ENCODE peak calls at places on chromosomes 2 and 18, in five cellular contexts. One of them, this sample, is unnamed.
A peak's percentile ranks its signal among the peaks of the same experiment; 100 is the strongest.

GRCh38 chr2:114550895-114551793 is 108.7 kb downstream of the DPP10 start:
- DNase-seq in activated CD8-positive, alpha-beta memory T cell treated with anti-CD3 and anti-CD28 coated beads for 4 hours: no peak
- DNase-seq in Peyer's patch: peak; percentile 60
- DNase-seq in HT1080: peak; percentile 29
- DNase-seq in KBM-7: peak; percentile 53
- DNase-seq in this sample: peak; percentile 48

GRCh38 chr18:26456070-26456491 is 92.3 kb downstream of the KCTD1 start:
- DNase-seq in KBM-7: no peak
- DNase-seq in activated CD8-positive, alpha-beta memory T cell treated with anti-CD3 and anti-CD28 coated beads for 4 hours: no peak
- DNase-seq in HT1080: no peak
- DNase-seq in Peyer's patch: no peak
- DNase-seq in this sample: no peak

GRCh38 chr18:75162467-75162866 is 46.5 kb downstream of the PTGR3 start:
- DNase-seq in KBM-7: no peak
- DNase-seq in activated CD8-positive, alpha-beta memory T cell treated with anti-CD3 and anti-CD28 coated beads for 4 hours: no peak
- DNase-seq in Peyer's patch: no peak
- DNase-seq in HT1080: peak; percentile 44
- DNase-seq in this sample: no peak

GRCh38 chr2:168143813-168144212 is 103.6 kb downstream of the STK39 start:
- DNase-seq in activated CD8-positive, alpha-beta memory T cell treated with anti-CD3 and anti-CD28 coated beads for 4 hours: no peak
- DNase-seq in HT1080: no peak
- DNase-seq in KBM-7: no peak
- DNase-seq in Peyer's patch: no peak
- DNase-seq in this sample: no peak

GRCh38 chr2:22020101-22020742 is 896.5 kb downstream of the TDRD15 start:
- DNase-seq in KBM-7: no peak
- DNase-seq in activated CD8-positive, alpha-beta memory T cell treated with anti-CD3 and anti-CD28 coated beads for 4 hours: no peak
- DNase-seq in Peyer's patch: no peak
- DNase-seq in HT1080: no peak
- DNase-seq in this sample: no peak

GRCh38 chr2:68385907-68386287 is 20.8 kb downstream of the PLEK start:
- DNase-seq in KBM-7: no peak
- DNase-seq in HT1080: no peak
- DNase-seq in Peyer's patch: no peak
- DNase-seq in activated CD8-positive, alpha-beta memory T cell treated with anti-CD3 and anti-CD28 coated beads for 4 hours: no peak
- DNase-seq in this sample: no peak

GRCh38 chr18:1017679-1018078 is 113.0 kb downstream of the ADCYAP1 start:
- DNase-seq in Peyer's patch: no peak
- DNase-seq in activated CD8-positive, alpha-beta memory T cell treated with anti-CD3 and anti-CD28 coated beads for 4 hours: no peak
- DNase-seq in HT1080: no peak
- DNase-seq in KBM-7: no peak
- DNase-seq in this sample: no peak

GRCh38 chr2:128607981-128608506 is 289.4 kb upstream of the HS6ST1 start:
- DNase-seq in activated CD8-positive, alpha-beta memory T cell treated with anti-CD3 and anti-CD28 coated beads for 4 hours: no peak
- DNase-seq in KBM-7: no peak
- DNase-seq in Peyer's patch: peak; percentile 26
- DNase-seq in HT1080: peak; percentile 15
- DNase-seq in this sample: no peak

GRCh38 chr2:75340560-75340959 is 141.2 kb upstream of the TACR1 start:
- DNase-seq in Peyer's patch: no peak
- DNase-seq in HT1080: no peak
- DNase-seq in KBM-7: no peak
- DNase-seq in activated CD8-positive, alpha-beta memory T cell treated with anti-CD3 and anti-CD28 coated beads for 4 hours: no peak
- DNase-seq in this sample: no peak

GRCh38 chr2:119760237-119760807 is 600 bp downstream of the PTPN4 start:
- DNase-seq in activated CD8-positive, alpha-beta memory T cell treated with anti-CD3 and anti-CD28 coated beads for 4 hours: no peak
- DNase-seq in Peyer's patch: no peak
- DNase-seq in KBM-7: no peak
- DNase-seq in HT1080: no peak
- DNase-seq in this sample: no peak

GRCh38 chr2:230319211-230319862 is 7.7 kb upstream of the SP140L start:
- DNase-seq in KBM-7: peak; percentile 74
- DNase-seq in HT1080: peak; percentile 16
- DNase-seq in activated CD8-positive, alpha-beta memory T cell treated with anti-CD3 and anti-CD28 coated beads for 4 hours: peak; percentile 19
- DNase-seq in Peyer's patch: no peak
- DNase-seq in this sample: no peak

GRCh38 chr2:234640657-234641056 is 143.8 kb upstream of the ARL4C start:
- DNase-seq in activated CD8-positive, alpha-beta memory T cell treated with anti-CD3 and anti-CD28 coated beads for 4 hours: no peak
- DNase-seq in KBM-7: no peak
- DNase-seq in Peyer's patch: no peak
- DNase-seq in HT1080: no peak
- DNase-seq in this sample: no peak

GRCh38 chr2:74489906-74490305 is 7.0 kb downstream of the TTC31 start:
- DNase-seq in KBM-7: no peak
- DNase-seq in HT1080: no peak
- DNase-seq in activated CD8-positive, alpha-beta memory T cell treated with anti-CD3 and anti-CD28 coated beads for 4 hours: no peak
- DNase-seq in Peyer's patch: no peak
- DNase-seq in this sample: no peak

GRCh38 chr2:37880546-37880945 is 44.5 kb upstream of the RMDN2 start:
- DNase-seq in HT1080: no peak
- DNase-seq in activated CD8-positive, alpha-beta memory T cell treated with anti-CD3 and anti-CD28 coated beads for 4 hours: no peak
- DNase-seq in KBM-7: peak; percentile 38
- DNase-seq in Peyer's patch: no peak
- DNase-seq in this sample: no peak

GRCh38 chr18:12008181-12008767 is 27.0 kb downstream of the IMPA2 start:
- DNase-seq in HT1080: no peak
- DNase-seq in KBM-7: no peak
- DNase-seq in Peyer's patch: peak; percentile 64
- DNase-seq in activated CD8-positive, alpha-beta memory T cell treated with anti-CD3 and anti-CD28 coated beads for 4 hours: no peak
- DNase-seq in this sample: no peak

GRCh38 chr18:70781860-70782453 is 493.1 kb downstream of the SOCS6 start:
- DNase-seq in HT1080: peak; percentile 50
- DNase-seq in activated CD8-positive, alpha-beta memory T cell treated with anti-CD3 and anti-CD28 coated beads for 4 hours: no peak
- DNase-seq in KBM-7: peak; percentile 77
- DNase-seq in Peyer's patch: no peak
- DNase-seq in this sample: peak; percentile 75

GRCh38 chr2:37388074-37388473 is 43.6 kb downstream of the QPCT start:
- DNase-seq in Peyer's patch: no peak
- DNase-seq in KBM-7: no peak
- DNase-seq in HT1080: peak; percentile 51
- DNase-seq in activated CD8-positive, alpha-beta memory T cell treated with anti-CD3 and anti-CD28 coated beads for 4 hours: no peak
- DNase-seq in this sample: no peak

GRCh38 chr2:207423886-207424285 is 105.9 kb upstream of the CREB1 start:
- DNase-seq in HT1080: peak; percentile 97
- DNase-seq in Peyer's patch: no peak
- DNase-seq in KBM-7: peak; percentile 79
- DNase-seq in activated CD8-positive, alpha-beta memory T cell treated with anti-CD3 and anti-CD28 coated beads for 4 hours: no peak
- DNase-seq in this sample: peak; percentile 32

GRCh38 chr2:234447963-234448362 is 48.9 kb downstream of the ARL4C start:
- DNase-seq in activated CD8-positive, alpha-beta memory T cell treated with anti-CD3 and anti-CD28 coated beads for 4 hours: no peak
- DNase-seq in Peyer's patch: no peak
- DNase-seq in HT1080: no peak
- DNase-seq in KBM-7: no peak
- DNase-seq in this sample: no peak

GRCh38 chr2:189601043-189601442 is 20.5 kb upstream of the SLC40A1 start:
- DNase-seq in KBM-7: no peak
- DNase-seq in Peyer's patch: no peak
- DNase-seq in activated CD8-positive, alpha-beta memory T cell treated with anti-CD3 and anti-CD28 coated beads for 4 hours: no peak
- DNase-seq in HT1080: peak; percentile 82
- DNase-seq in this sample: no peak